ENCODE peak calls at places on chromosomes 1 and 21, in nine cellular contexts. S is Panc1, M is HCT116, D is adrenal gland, A is left lung, F is heart right ventricle, T is upper lobe of right lung, B is uterus, C is colonic mucosa. P is an unnamed sample.
A peak's percentile ranks its signal among the peaks of the same experiment; 100 is the strongest.

GRCh38 chr1:92577251-92577895 is 90.6 kb upstream of the GFI1 start:
- DNase-seq in S (no peak), M (no peak), D (no peak), A (no peak), F (peak; percentile 14), T (no peak), B (no peak), C (no peak), P (no peak)

GRCh38 chr1:17438176-17438976 is 1.1 kb downstream of the RCC2 start:
- DNase-seq in S (no peak), M (no peak), D (peak; percentile 64), A (peak; percentile 92), F (peak; percentile 73), T (peak; percentile 91), B (peak; percentile 35), C (peak; percentile 82), P (peak; percentile 53)

GRCh38 chr21:36087362-36088138 is 17.7 kb downstream of the CBR1 start:
- DNase-seq in S (no peak), M (no peak), D (peak; percentile 46), A (no peak), F (no peak), T (no peak), B (no peak), C (no peak), P (no peak)

GRCh38 chr1:75130312-75130677 is 3.9 kb upstream of the LHX8 start:
- DNase-seq in S (no peak), M (no peak), D (no peak), A (peak; percentile 58), F (no peak), T (no peak), B (no peak), C (no peak), P (no peak)

GRCh38 chr1:19861034-19861433 is 21.2 kb upstream of the OTUD3 start:
- DNase-seq in S (no peak), M (no peak), D (no peak), A (no peak), F (no peak), T (no peak), B (peak; percentile 78), C (peak; percentile 79), P (no peak)

GRCh38 chr1:217115404-217116380 is 392.5 kb upstream of the ESRRG start:
- DNase-seq in S (no peak), M (no peak), D (no peak), A (no peak), F (no peak), T (no peak), B (no peak), C (no peak), P (no peak)

GRCh38 chr1:162284206-162284955 is 92.3 kb downstream of the SPATA46 start:
- DNase-seq in S (no peak), M (no peak), D (peak; percentile 49), A (no peak), F (no peak), T (no peak), B (no peak), C (no peak), P (no peak)

GRCh38 chr1:106254748-106255147 is 801.7 kb upstream of the PRMT6 start:
- DNase-seq in S (no peak), M (no peak), D (no peak), A (no peak), F (no peak), T (no peak), B (no peak), C (no peak), P (no peak)

GRCh38 chr1:200364121-200364759 is 45.6 kb downstream of the ZNF281 start:
- DNase-seq in S (no peak), M (no peak), D (no peak), A (no peak), F (no peak), T (no peak), B (no peak), C (no peak), P (no peak)

GRCh38 chr21:38440746-38441145 is 57.5 kb downstream of the ERG start:
- DNase-seq in S (no peak), M (no peak), D (peak; percentile 33), A (no peak), F (no peak), T (no peak), B (no peak), C (no peak), P (no peak)

GRCh38 chr1:115307621-115308020 is 30.4 kb downstream of the NGF start:
- DNase-seq in S (no peak), M (no peak), D (no peak), A (no peak), F (no peak), T (no peak), B (no peak), C (no peak), P (no peak)

GRCh38 chr1:171083222-171083621 is 7.5 kb upstream of the FMO3 start:
- DNase-seq in S (no peak), M (no peak), D (no peak), A (no peak), F (no peak), T (no peak), B (no peak), C (no peak), P (no peak)

GRCh38 chr21:42002421-42002958 is 7.7 kb downstream of the ZBTB21 start:
- DNase-seq in S (no peak), M (no peak), D (peak; percentile 90), A (no peak), F (no peak), T (no peak), B (no peak), C (no peak), P (peak; percentile 12)

GRCh38 chr1:171188388-171189266 is 3.5 kb downstream of the FMO2 start:
- DNase-seq in S (peak; percentile 32), M (peak; percentile 24), D (peak; percentile 54), A (no peak), F (no peak), T (no peak), B (peak; percentile 62), C (peak; percentile 61), P (no peak)

GRCh38 chr1:75135829-75136142 is 1.6 kb downstream of the LHX8 start:
- DNase-seq in S (no peak), M (no peak), D (no peak), A (no peak), F (no peak), T (no peak), B (no peak), C (no peak), P (no peak)

GRCh38 chr1:52159033-52159789 is 17.3 kb downstream of the ZFYVE9 start:
- DNase-seq in S (no peak), M (no peak), D (no peak), A (no peak), F (no peak), T (no peak), B (no peak), C (no peak), P (no peak)

GRCh38 chr1:204065174-204065985 is 7.5 kb upstream of the SOX13 start:
- DNase-seq in S (no peak), M (no peak), D (peak; percentile 50), A (no peak), F (peak; percentile 55), T (no peak), B (peak; percentile 62), C (peak; percentile 63), P (no peak)

GRCh38 chr1:152442291-152442690 is 28.2 kb upstream of the CRNN start:
- DNase-seq in S (no peak), M (no peak), D (no peak), A (no peak), F (peak; percentile 26), T (no peak), B (no peak), C (no peak), P (no peak)
- H3K9me3 ChIP-seq in S (no peaks in the 10 kb centered on the region), M (no peaks in the 10 kb centered on the region), D (no peaks in the 10 kb centered on the region), A (no peaks in the 10 kb centered on the region), F (no peaks in the 10 kb centered on the region), T (no peaks in the 10 kb centered on the region), B (no peaks in the 10 kb centered on the region), C (no peaks in the 10 kb centered on the region), P (no peaks in the 10 kb centered on the region)

DNA sequence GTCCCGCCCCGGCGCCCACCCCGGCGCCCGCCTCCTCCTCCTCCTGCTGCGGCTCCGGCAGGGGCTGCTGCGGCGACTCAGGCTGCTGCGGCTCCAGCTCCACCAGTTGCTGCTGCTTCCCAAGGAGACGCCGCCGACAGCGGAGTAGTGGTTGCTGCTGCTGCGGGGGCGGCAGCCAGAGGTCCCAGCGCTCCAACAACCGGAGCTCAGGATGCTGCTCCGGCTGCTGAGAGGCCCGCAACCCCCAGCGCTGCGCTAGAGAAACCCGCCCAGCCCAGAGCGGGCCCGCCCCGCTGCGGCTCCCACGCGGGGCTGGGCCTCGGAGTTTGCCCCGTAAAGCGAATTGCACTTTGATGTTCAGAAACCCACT is 1.2 kb downstream of the CRCT1 start:
- DNase-seq in S (no peak), M (no peak), D (no peak), A (peak; percentile 80), F (no peak), T (no peak), B (no peak), C (no peak), P (no peak)
- H3K9me3 ChIP-seq in S (no peaks in the 10 kb centered on the region), M (no peaks in the 10 kb centered on the region), D (no peaks in the 10 kb centered on the region), A (no peaks in the 10 kb centered on the region), F (no peaks in the 10 kb centered on the region), T (no peaks in the 10 kb centered on the region), B (no peaks in the 10 kb centered on the region), C (no peaks in the 10 kb centered on the region), P (no peaks in the 10 kb centered on the region)

DNA sequence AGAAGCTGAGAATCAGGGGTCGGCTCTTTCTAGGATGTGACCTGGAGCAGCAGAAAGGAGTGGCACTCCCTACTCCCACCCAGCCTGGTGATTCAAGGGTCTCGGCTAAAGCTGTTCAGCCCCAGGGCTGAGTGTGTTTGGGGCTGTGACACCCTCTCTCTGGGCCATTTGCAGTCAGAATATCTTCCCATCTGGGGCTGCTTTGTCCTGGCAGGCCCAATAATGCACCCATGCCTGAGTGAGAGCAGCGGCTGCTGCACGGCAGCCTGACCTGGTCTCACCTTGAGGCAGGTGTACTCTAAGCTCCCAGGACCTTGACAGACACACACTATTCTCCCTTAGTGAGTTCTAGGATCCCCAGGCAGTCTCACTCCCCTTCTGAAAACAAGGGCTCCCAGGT is 52.4 kb upstream of the AJAP1 start:
- DNase-seq in S (no peak), M (no peak), D (no peak), A (no peak), F (no peak), T (no peak), B (no peak), C (no peak), P (no peak)
- H3K9me3 ChIP-seq in S (no peaks in the 10 kb centered on the region), M (no peaks in the 10 kb centered on the region), D (no peaks in the 10 kb centered on the region), A (no peaks in the 10 kb centered on the region), F (no peaks in the 10 kb centered on the region), T (no peaks in the 10 kb centered on the region), B (no peaks in the 10 kb centered on the region), C (no peaks in the 10 kb centered on the region), P (no peaks in the 10 kb centered on the region)

DNA sequence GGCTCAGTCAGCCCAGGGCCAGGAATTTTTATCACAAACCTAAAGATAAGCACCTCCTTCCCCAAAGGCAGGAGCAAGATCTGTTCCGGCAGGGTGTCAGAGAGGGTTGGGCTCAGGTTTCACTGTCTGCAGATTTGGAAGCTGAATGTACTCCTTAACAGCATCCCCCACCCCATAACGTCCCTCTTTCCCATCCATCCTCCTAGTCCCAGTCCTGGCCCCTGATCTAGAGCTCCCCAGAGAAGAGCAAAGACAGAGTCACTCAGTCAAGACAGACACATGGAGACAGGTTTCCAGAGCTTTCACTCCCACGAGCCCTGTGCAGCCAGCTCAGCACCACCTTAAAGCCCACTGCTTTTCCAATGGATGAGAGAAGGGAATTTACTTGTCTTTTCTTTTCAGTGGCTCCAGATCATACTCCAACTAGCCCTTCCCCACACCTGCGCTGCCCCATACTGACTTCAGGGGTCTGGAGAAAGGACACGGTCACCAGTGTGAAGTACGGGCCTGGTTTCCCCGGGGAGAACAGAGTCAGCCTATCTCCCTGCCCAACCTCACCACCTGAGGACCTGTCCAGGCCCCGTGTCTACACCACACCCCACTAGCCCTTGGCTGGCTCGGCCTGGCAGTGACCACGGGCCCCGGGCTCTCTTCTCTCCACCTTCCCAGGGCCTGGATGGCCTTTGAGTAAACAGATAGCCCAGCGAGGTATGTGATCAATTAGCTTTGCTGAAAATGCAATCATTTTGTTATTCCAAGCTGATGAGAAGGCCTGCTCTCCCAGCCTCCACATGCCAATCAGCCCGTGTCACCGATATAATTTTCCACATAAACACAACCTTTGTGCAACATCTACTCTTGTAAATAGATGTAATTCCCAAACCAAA is 249.1 kb downstream of the FOXD2 start:
- DNase-seq in S (no peak), M (no peak), D (no peak), A (no peak), F (no peak), T (peak; percentile 58), B (no peak), C (peak; percentile 17), P (no peak)
- H3K9me3 ChIP-seq in S (no peaks in the 10 kb centered on the region), M (no peaks in the 10 kb centered on the region), D (no peaks in the 10 kb centered on the region), A (no peaks in the 10 kb centered on the region), F (no peaks in the 10 kb centered on the region), T (no peaks in the 10 kb centered on the region), B (no peaks in the 10 kb centered on the region), C (no peaks in the 10 kb centered on the region), P (no peaks in the 10 kb centered on the region)